ENCODE peak calls at places on chromosomes 6 and 20, in six cellular contexts. M, B, K, P, N and Q are unnamed samples.
A peak's percentile ranks its signal among the peaks of the same experiment; 100 is the strongest.

GRCh38 chr6:166106076-166106686 is 61.5 kb downstream of the TBXT start:
- DNase-seq in B (peak; percentile 92), M (peak; percentile 75), N (peak; percentile 75), K (peak; percentile 74), P (peak; percentile 86), Q (peak; percentile 30)

GRCh38 chr6:39760246-39760952 is 31.8 kb upstream of the DAAM2 start:
- DNase-seq in B (no peak), N (no peak), P (no peak), K (no peak), M (no peak), Q (no peak)

GRCh38 chr6:149190228-149190831 is 127.2 kb upstream of the TAB2 start:
- DNase-seq in K (peak; percentile 60), B (peak; percentile 82), P (peak; percentile 85), M (peak; percentile 39), N (peak; percentile 5), Q (no peak)

GRCh38 chr20:58690351-58690750 is 2.2 kb upstream of the NPEPL1 start:
- DNase-seq in N (peak; percentile 34), P (no peak), K (no peak), M (no peak), B (no peak), Q (no peak)

GRCh38 chr6:142913511-142914047 is 31.4 kb downstream of the HIVEP2 start:
- DNase-seq in N (no peak), B (no peak), P (no peak), K (no peak), M (no peak), Q (no peak)

GRCh38 chr6:143027058-143027457 is 33.6 kb upstream of the AIG1 start:
- DNase-seq in K (peak; percentile 35), B (peak; percentile 71), N (peak; percentile 23), P (peak; percentile 82), M (peak; percentile 41), Q (no peak)

GRCh38 chr6:121857551-121857950 is 422.1 kb downstream of the GJA1 start:
- DNase-seq in K (peak; percentile 27), B (no peak), M (peak; percentile 33), P (peak; percentile 30), N (no peak), Q (no peak)

GRCh38 chr20:36306557-36307411 is 645 bp downstream of the DLGAP4 start:
- DNase-seq in P (peak; percentile 45), N (no peak), B (peak; percentile 65), K (no peak), M (no peak), Q (no peak)

GRCh38 chr6:150417899-150418824 is 49.4 kb downstream of the IYD start:
- DNase-seq in B (no peak), M (peak; percentile 86), N (peak; percentile 93), P (peak; percentile 78), K (peak; percentile 91), Q (peak; percentile 85)

GRCh38 chr6:88376759-88377387 is 210.7 kb upstream of the CNR1 start:
- DNase-seq in M (peak; percentile 60), N (peak; percentile 84), B (no peak), P (no peak), K (peak; percentile 48), Q (no peak)

GRCh38 chr6:117711369-117711768 is 36.1 kb downstream of the NUS1 start:
- DNase-seq in K (no peak), M (peak; percentile 36), P (peak; percentile 28), B (no peak), N (no peak), Q (no peak)

GRCh38 chr6:20600831-20601230 is 66.6 kb downstream of the CDKAL1 start:
- DNase-seq in B (no peak), M (peak; percentile 46), N (no peak), P (no peak), K (no peak), Q (no peak)

GRCh38 chr6:3356056-3356823 is 97.5 kb downstream of the PSMG4 start:
- DNase-seq in P (peak; percentile 91), B (peak; percentile 71), K (peak; percentile 87), N (peak; percentile 82), M (peak; percentile 57), Q (no peak)

GRCh38 chr6:25006075-25006474 is 70.3 kb upstream of the RIPOR2 start:
- DNase-seq in B (no peak), P (no peak), N (no peak), K (no peak), M (no peak), Q (no peak)

GRCh38 chr20:22402990-22403859 is 181.1 kb downstream of the FOXA2 start:
- DNase-seq in P (peak; percentile 36), B (no peak), N (peak; percentile 13), K (no peak), M (peak; percentile 84), Q (no peak)

GRCh38 chr6:50713226-50713625 is at the start of gene TFAP2D:
- DNase-seq in N (no peak), M (no peak), P (no peak), B (no peak), K (no peak), Q (no peak)

GRCh38 chr6:50712291-50712690 is 1.0 kb upstream of the TFAP2D start:
- DNase-seq in N (no peak), M (no peak), K (no peak), B (no peak), P (no peak), Q (no peak)

GRCh38 chr6:50714487-50715379 is 1.4 kb downstream of the TFAP2D start:
- DNase-seq in P (peak; percentile 70), M (no peak), K (no peak), B (peak; percentile 82), N (no peak), Q (no peak)

GRCh38 chr6:50711686-50712085 is 1.6 kb upstream of the TFAP2D start:
- DNase-seq in P (peak; percentile 18), M (no peak), K (no peak), N (no peak), B (no peak), Q (no peak)

DNA sequence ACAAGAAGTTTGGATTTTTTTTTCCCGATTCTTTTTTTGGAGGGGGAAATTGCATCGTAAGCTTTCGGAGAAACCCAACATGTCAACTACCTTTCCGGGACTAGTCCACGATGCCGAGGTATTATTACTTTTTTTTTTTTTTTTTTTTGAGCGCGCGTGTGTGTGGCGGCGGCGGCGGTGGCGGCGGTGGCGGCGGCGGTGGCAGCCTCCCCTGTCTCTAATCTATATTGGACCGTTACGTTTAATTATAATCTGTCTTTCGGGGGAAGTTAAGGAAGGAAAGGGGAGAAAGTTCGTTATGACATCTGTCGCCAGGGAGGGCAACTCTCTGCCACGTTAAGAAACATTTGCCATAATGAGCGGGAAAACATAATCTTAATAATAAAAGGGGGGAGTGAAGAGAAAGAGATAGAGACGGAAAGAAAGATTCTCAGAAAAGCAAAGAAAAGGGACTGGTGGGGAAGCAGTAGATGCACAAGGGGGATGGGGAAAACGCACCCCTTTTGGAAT is 706 bp downstream of the TFAP2D start:
- DNase-seq in K (no peak), M (no peak), N (no peak), B (no peak), P (no peak), Q (no peak)
- TF ChIP-seq EZH2 in K (peak; percentile 80), M (peak; percentile 38), N (peak; percentile 48), B (no peak), P (peak; percentile 87), Q (no peak)

GRCh38 chr6:35475573-35475972 is 7.4 kb downstream of the RPL10A start:
- DNase-seq in P (no peak), B (peak; percentile 50), M (no peak), K (no peak), N (no peak), Q (no peak)
- H3K36me3 ChIP-seq in P (peaks cover 22% of the 10 kb centered on the region), B (peaks cover 19% of the 10 kb centered on the region), M (peaks cover 26% of the 10 kb centered on the region), K (peaks cover 33% of the 10 kb centered on the region), N (peaks cover 22% of the 10 kb centered on the region), Q (peaks cover 31% of the 10 kb centered on the region)

GRCh38 chr6:53544050-53544499 is 826 bp downstream of the GCLC start:
- DNase-seq in B (no peak), N (peak; percentile 49), M (peak; percentile 33), K (peak; percentile 27), P (peak; percentile 52), Q (no peak)

GRCh38 chr6:53547815-53548496 is 3.1 kb upstream of the GCLC start:
- DNase-seq in M (peak; percentile 97), N (peak; percentile 99), B (peak; percentile 93), K (peak; percentile 97), P (peak; percentile 97), Q (no peak)

GRCh38 chr6:53546256-53546655 is 1.4 kb upstream of the GCLC start:
- DNase-seq in B (no peak), P (no peak), K (no peak), M (peak; percentile 27), N (peak; percentile 81), Q (no peak)

GRCh38 chr6:53544500-53545308 is at the start of gene GCLC:
- DNase-seq in P (peak; percentile 97), M (peak; percentile 96), B (peak; percentile 93), K (peak; percentile 97), N (peak; percentile 97), Q (no peak)

GRCh38 chr6:53547166-53547814 is 2.4 kb upstream of the GCLC start:
- DNase-seq in B (no peak), P (peak; percentile 43), K (no peak), M (no peak), N (no peak), Q (no peak)
- H3K27ac ChIP-seq in B (no peak overlapping the region), P (peak overlapping the region; percentile 78), K (peak overlapping the region; percentile 27), M (no peak overlapping the region), N (peak overlapping the region; percentile 74), Q (peak overlapping the region; percentile 10)

GRCh38 chr6:41373367-41373918 is 38.0 kb downstream of the NCR2 start:
- DNase-seq in K (no peak), B (peak; percentile 75), M (no peak), N (no peak), P (no peak), Q (no peak)

GRCh38 chr6:41375598-41376151 is 40.3 kb downstream of the NCR2 start:
- DNase-seq in N (no peak), B (peak; percentile 60), P (peak; percentile 72), M (no peak), K (no peak), Q (no peak)

GRCh38 chr6:41373919-41374617 is 38.7 kb downstream of the NCR2 start:
- DNase-seq in N (peak; percentile 10), B (peak; percentile 84), P (peak; percentile 85), M (no peak), K (no peak), Q (no peak)

GRCh38 chr6:41376176-41376575 is 40.8 kb downstream of the NCR2 start:
- DNase-seq in B (no peak), N (no peak), K (no peak), P (no peak), M (no peak), Q (no peak)

DNA sequence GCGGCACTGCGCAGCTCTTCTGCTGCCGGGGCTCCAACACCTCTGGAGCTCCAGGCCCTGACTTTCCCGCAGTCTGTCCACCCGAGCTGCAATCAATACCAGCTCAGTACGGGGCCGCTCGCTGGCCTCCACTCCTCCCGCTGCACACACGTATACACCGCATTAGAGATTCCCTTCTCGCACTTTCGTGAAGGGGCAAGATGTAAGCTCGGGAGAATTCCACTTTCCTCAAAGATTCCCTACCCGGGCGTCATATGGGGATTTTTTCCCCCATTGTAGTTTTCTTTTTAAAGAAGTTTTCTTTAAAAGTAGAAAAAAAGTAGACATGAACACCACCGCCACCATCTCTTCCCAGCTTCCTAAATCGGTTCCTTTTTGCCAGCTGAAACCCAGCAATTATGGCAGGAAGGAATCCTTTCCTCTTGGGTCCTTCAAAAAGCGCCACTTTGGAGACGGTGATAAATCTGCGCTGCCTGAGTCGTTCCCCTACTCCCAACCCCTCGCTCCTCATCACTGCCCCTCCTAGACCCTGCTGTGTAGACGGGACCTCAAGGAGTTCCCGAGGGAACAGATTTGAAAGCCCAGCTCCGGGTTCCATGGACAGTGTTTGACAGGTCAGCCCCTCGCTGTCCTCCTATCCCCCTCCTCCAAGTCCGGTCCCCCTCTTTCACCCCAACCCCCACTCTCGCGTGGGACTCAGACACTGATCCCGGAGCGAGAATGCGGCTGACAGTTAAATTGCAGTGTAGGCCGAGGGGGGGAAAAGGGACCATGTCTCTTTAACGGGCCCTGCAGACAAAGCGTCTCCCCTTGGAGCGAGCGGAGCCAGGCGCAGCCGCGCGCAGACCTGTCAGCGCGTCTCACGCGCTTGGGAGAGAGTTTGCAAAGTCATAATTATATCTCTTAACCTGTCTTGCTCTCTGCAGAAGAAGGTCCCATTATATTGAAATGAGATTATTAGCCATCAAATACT is 39.5 kb downstream of the NCR2 start:
- DNase-seq in P (peak; percentile 71), B (peak; percentile 65), M (no peak), K (peak; percentile 25), N (peak; percentile 7), Q (no peak)
- TF ChIP-seq EZH2 in P (peak; percentile 84), B (peak; percentile 74), M (no peak), K (no peak), N (no peak), Q (no peak)